ENCODE peak calls at places on chromosome 2, in six cellular contexts. T is H1, G is H9, N is IMR-90, V is neuronal stem cell, I is mesenchymal stem cell. H is an unnamed sample.
A peak's percentile ranks its signal among the peaks of the same experiment; 100 is the strongest.

GRCh38 chr2:237178396-237178795 is 92.7 kb downstream of the COPS8 start:
- DNase-seq in T (no peak), I (peak; percentile 90), V (no peak), N (peak; percentile 100), G (no peak), H (no peak)

GRCh38 chr2:237291138-237291792 is 122.7 kb downstream of the COL6A3 start:
- DNase-seq in I (peak; percentile 99), G (no peak), T (no peak), V (no peak), N (peak; percentile 98), H (peak; percentile 45)

GRCh38 chr2:223010641-223011040 is 41.3 kb upstream of the KCNE4 start:
- DNase-seq in I (no peak), T (no peak), G (no peak), N (peak; percentile 96), V (no peak), H (no peak)

GRCh38 chr2:70522627-70523026 is 31.0 kb downstream of the TGFA start:
- DNase-seq in I (no peak), T (no peak), V (no peak), G (no peak), N (no peak), H (no peak)

GRCh38 chr2:134142903-134143302 is 111.0 kb upstream of the MGAT5 start:
- DNase-seq in N (peak; percentile 39), I (no peak), G (no peak), T (no peak), V (no peak), H (peak; percentile 95)

GRCh38 chr2:124683536-124684407 is 658.7 kb downstream of the CNTNAP5 start:
- DNase-seq in I (peak; percentile 30), N (peak; percentile 85), V (no peak), G (no peak), T (no peak), H (no peak)

GRCh38 chr2:230864605-230865323 is at the start of gene ITM2C:
- DNase-seq in G (peak; percentile 82), T (no peak), N (peak; percentile 62), V (no peak), I (peak; percentile 76), H (peak; percentile 89)

GRCh38 chr2:191910518-191910917 is 63.6 kb upstream of the CAVIN2 start:
- DNase-seq in V (no peak), N (peak; percentile 92), I (peak; percentile 23), T (no peak), G (no peak), H (no peak)

GRCh38 chr2:63648632-63649031 is 59.9 kb downstream of the MDH1 start:
- DNase-seq in I (no peak), N (no peak), G (no peak), T (no peak), V (no peak), H (no peak)

GRCh38 chr2:191217580-191217979 is 27.6 kb upstream of the MYO1B start:
- DNase-seq in V (no peak), N (peak; percentile 76), G (no peak), T (no peak), I (peak; percentile 75), H (peak; percentile 89)

GRCh38 chr2:163646659-163647058 is 89.1 kb downstream of the FIGN start:
- DNase-seq in N (no peak), T (no peak), I (peak; percentile 19), V (no peak), G (no peak), H (peak; percentile 53)

GRCh38 chr2:163191372-163191771 is 352.8 kb upstream of the KCNH7 start:
- DNase-seq in T (no peak), V (peak; percentile 45), I (peak; percentile 56), G (no peak), N (peak; percentile 50), H (peak; percentile 44)

GRCh38 chr2:9744256-9745004 is 98.8 kb upstream of the TAF1B start:
- DNase-seq in T (no peak), G (no peak), I (no peak), V (no peak), N (no peak), H (no peak)

GRCh38 chr2:158969162-158969716 is 799 bp downstream of the TANC1 start:
- DNase-seq in G (no peak), N (no peak), I (no peak), V (peak; percentile 11), T (no peak), H (no peak)

GRCh38 chr2:162058973-162059668 is 14.9 kb downstream of the DPP4 start:
- DNase-seq in G (no peak), V (no peak), T (no peak), I (peak; percentile 57), N (peak; percentile 42), H (no peak)

GRCh38 chr2:71592181-71592711 is 138.9 kb downstream of the DYSF start:
- DNase-seq in G (peak; percentile 47), I (no peak), N (no peak), V (no peak), T (no peak), H (no peak)

GRCh38 chr2:62415019-62415431 is 91.0 kb downstream of the TMEM17 start:
- DNase-seq in T (no peak), N (no peak), G (no peak), I (no peak), V (no peak), H (no peak)

GRCh38 chr2:33378551-33379220 is 97.8 kb upstream of the RASGRP3 start:
- DNase-seq in T (no peak), V (peak; percentile 44), N (peak; percentile 52), I (peak; percentile 38), G (no peak), H (no peak)

GRCh38 chr2:98385050-98385699 is 38.9 kb downstream of the CNGA3 start:
- DNase-seq in N (peak; percentile 71), T (peak; percentile 53), G (peak; percentile 83), I (peak; percentile 72), V (peak; percentile 82), H (peak; percentile 86)

GRCh38 chr2:714005-714741 is 37.0 kb upstream of the TMEM18 start:
- DNase-seq in N (peak; percentile 54), G (no peak), I (peak; percentile 46), V (peak; percentile 56), T (peak; percentile 34), H (peak; percentile 68)

GRCh38 chr2:233267516-233268245 is 16.2 kb downstream of the ATG16L1 start:
- DNase-seq in V (no peak), N (no peak), G (no peak), T (no peak), I (no peak), H (no peak)

GRCh38 chr2:64978514-64979268 is 10.5 kb upstream of the SLC1A4 start:
- DNase-seq in N (peak; percentile 64), I (peak; percentile 79), T (no peak), G (no peak), V (no peak), H (peak; percentile 29)

GRCh38 chr2:76678358-76679024 is 843.7 kb downstream of the LRRTM4 start:
- DNase-seq in N (no peak), G (no peak), I (no peak), T (no peak), V (no peak), H (no peak)

GRCh38 chr2:213861638-213862037 is 549.2 kb upstream of the VWC2L start:
- DNase-seq in T (no peak), I (no peak), V (no peak), N (peak; percentile 1), G (no peak), H (no peak)

GRCh38 chr2:65639156-65639876 is 206.9 kb upstream of the SPRED2 start:
- DNase-seq in V (no peak), N (peak; percentile 34), T (no peak), G (no peak), I (no peak), H (peak; percentile 16)

GRCh38 chr2:174603280-174603679 is 5.7 kb upstream of the WIPF1 start:
- DNase-seq in N (peak; percentile 67), T (no peak), I (peak; percentile 57), G (no peak), V (peak; percentile 17), H (peak; percentile 61)

GRCh38 chr2:36376992-36377738 is 21.6 kb downstream of the CRIM1 start:
- DNase-seq in T (no peak), G (no peak), I (no peak), V (no peak), N (no peak), H (no peak)

GRCh38 chr2:186868344-186868743 is 19.4 kb upstream of the ZSWIM2 start:
- DNase-seq in V (no peak), G (no peak), N (no peak), I (no peak), T (no peak), H (no peak)

GRCh38 chr2:238763471-238763995 is 84.4 kb upstream of the TWIST2 start:
- DNase-seq in N (no peak), V (no peak), T (no peak), I (no peak), G (no peak), H (no peak)

GRCh38 chr2:112645396-112646101 is at the start of gene SLC20A1:
- DNase-seq in G (peak; percentile 97), V (peak; percentile 94), I (peak; percentile 91), N (peak; percentile 88), T (peak; percentile 90), H (peak; percentile 98)
- H3K4ac ChIP-seq in G (no peak within 1 kb of the TSS), V (no peak within 1 kb of the TSS), I (peak within 1 kb of the TSS; percentile 92), N (peak within 1 kb of the TSS; percentile 96), T (no peak within 1 kb of the TSS), H (peak within 1 kb of the TSS; percentile 96)

DNA sequence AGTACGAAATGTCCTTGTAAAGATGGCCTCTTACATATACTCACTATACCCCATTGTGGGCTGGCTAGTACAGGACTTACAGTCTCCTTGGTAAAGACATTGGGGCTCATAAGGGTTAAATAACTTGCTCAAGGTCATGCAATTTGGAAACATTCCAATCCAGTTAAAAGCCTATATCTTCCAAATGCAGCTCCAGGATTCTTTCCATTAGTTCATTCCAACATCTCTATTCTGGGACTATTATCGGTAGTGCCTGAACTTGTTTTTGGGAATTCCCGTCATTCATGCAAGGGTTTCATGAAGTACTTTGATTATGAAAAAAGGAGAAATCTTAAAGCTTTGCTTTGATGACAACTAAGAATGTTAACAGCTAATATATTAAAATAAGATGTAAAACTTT is 99.2 kb upstream of the SLC8A1 start:
- DNase-seq in G (no peak), T (no peak), I (no peak), V (no peak), N (no peak), H (no peak)
- H4K8ac ChIP-seq in G (no peak overlapping the region), T (no peak overlapping the region), I (no peak overlapping the region), V (no peak overlapping the region), N (no peak overlapping the region), H (no peak overlapping the region)

DNA sequence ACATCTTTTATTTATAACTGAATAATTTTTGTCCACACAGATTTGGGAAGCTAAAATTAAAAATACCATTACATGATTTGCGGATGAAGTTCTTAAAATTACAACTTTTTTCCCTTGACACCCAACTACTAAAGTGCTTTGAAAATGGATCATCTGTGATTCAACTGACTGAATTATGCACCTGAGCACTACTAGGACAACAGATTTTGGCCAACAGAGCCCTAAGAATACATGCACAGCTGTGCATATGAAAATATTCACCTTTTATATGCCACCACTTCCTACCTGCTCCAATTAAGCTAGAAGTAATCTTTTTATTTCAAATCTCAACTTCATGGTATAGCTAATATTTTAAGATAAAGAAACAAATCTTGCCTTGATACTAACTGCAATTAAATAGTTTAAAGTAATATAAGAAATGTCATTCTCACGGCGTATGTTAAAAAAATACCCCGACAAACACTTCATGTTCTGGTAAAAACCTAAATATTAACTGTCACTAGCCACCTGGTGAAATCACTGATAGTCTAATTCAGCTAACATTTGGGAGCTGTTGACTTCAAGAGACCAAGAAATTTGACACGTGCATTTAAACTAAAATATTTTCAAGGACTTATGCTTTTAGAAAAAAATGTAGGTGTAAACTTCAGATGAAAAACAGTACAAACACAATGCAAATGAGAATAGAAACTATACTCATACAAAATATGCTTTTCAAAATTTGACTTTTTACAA is 153.7 kb downstream of the SRBD1 start:
- DNase-seq in I (no peak), T (no peak), G (no peak), V (no peak), N (no peak), H (no peak)
- H3K4ac ChIP-seq in I (no peak overlapping the region), T (no peak overlapping the region), G (no peak overlapping the region), V (no peak overlapping the region), N (no peak overlapping the region), H (no peak overlapping the region)

GRCh38 chr2:8573942-8574195 is 108.0 kb upstream of the ID2 start:
- DNase-seq in T (no peak), N (no peak), G (no peak), V (no peak), I (no peak), H (no peak)
- H4K8ac ChIP-seq in T (no peak overlapping the region), N (no peak overlapping the region), G (no peak overlapping the region), V (no peak overlapping the region), I (no peak overlapping the region), H (no peak overlapping the region)